ENCODE peak calls at places on chromosome 1, in five cellular contexts. K is HCT116, Q is GM12878, R is K562, E is SK-N-SH. A is an unnamed sample.

GRCh38 chr1:94237291-94238226 is at the start of gene ARHGAP29:
- DNase-seq in Q (no peak), K (peak; percentile 67), E (peak; percentile 96), R (peak; percentile 49), A (peak; percentile 74)

GRCh38 chr1:200866521-200866920 is 6.3 kb upstream of the GPR25 start:
- DNase-seq in K (no peak), E (no peak), R (no peak), Q (peak; percentile 98), A (no peak)

GRCh38 chr1:57378564-57378963 is 45.3 kb downstream of the DAB1 start:
- DNase-seq in K (no peak), Q (no peak), R (no peak), E (no peak), A (no peak)

GRCh38 chr1:227959325-227959860 is 11.7 kb upstream of the WNT9A start:
- DNase-seq in Q (no peak), K (no peak), R (no peak), E (no peak), A (no peak)

GRCh38 chr1:233172201-233172600 is 123.3 kb downstream of the PCNX2 start:
- DNase-seq in E (no peak), K (peak; percentile 31), R (peak; percentile 19), Q (no peak), A (peak; percentile 11)

GRCh38 chr1:76059461-76059860 is 15.1 kb upstream of the ST6GALNAC3 start:
- DNase-seq in K (no peak), R (no peak), Q (no peak), E (no peak), A (peak; percentile 35)

GRCh38 chr1:173204693-173205092 is 2.4 kb downstream of the TNFSF4 start:
- DNase-seq in Q (no peak), R (no peak), E (no peak), K (no peak), A (no peak)

GRCh38 chr1:50441183-50441582 is 17.9 kb upstream of the DMRTA2 start:
- DNase-seq in E (no peak), R (no peak), Q (no peak), K (no peak), A (no peak)

GRCh38 chr1:82604524-82604923 is 803.8 kb downstream of the ADGRL2 start:
- DNase-seq in Q (no peak), K (no peak), R (no peak), E (no peak), A (no peak)

GRCh38 chr1:247748041-247748440 is at the start of gene OR14A2:
- DNase-seq in E (no peak), K (no peak), Q (no peak), R (no peak), A (no peak)
- TF ChIP-seq ZBTB33 in E (no peak), K (no peak), Q (no peak), R (no peak), A (no peak)

GRCh38 chr1:3955196-3955772 is 55.2 kb upstream of the C1orf174 start:
- DNase-seq in Q (no peak), R (no peak), E (no peak), K (no peak), A (no peak)
- TF ChIP-seq ZBTB33 in Q (no peak), R (no peak), E (no peak), K (no peak), A (no peak)

DNA sequence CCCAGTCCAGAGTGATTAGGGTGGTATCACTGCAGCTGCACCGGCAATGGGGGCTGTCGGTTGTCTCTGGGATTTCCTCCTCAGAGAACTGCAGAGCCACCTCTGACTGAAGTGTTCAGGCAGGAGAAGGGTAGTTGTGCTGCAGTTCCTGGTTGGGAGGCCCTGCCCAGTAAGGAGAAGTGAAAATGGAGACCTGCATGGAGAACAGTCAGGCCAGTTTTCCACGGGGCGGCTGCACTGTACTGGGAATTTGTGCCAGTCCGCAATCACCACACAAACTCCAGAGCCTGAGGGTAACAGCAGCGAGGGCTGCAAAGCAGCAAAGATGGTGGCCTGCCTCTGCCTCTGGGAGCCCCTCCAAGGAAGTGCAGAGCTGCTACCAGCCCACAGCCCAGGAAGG is 58.1 kb upstream of the CCDC190 start:
- DNase-seq in Q (no peak), R (no peak), K (no peak), E (no peak), A (no peak)
- TF ChIP-seq ZBTB33 in Q (no peak), R (no peak), K (no peak), E (no peak), A (no peak)

GRCh38 chr1:62040450-62040849 is 154.2 kb upstream of the L1TD1 start:
- DNase-seq in E (no peak), K (no peak), R (no peak), Q (no peak), A (no peak)

GRCh38 chr1:62034790-62035189 is 159.9 kb upstream of the L1TD1 start:
- DNase-seq in K (no peak), R (no peak), Q (no peak), E (no peak), A (no peak)

GRCh38 chr1:62040973-62041372 is 153.7 kb upstream of the L1TD1 start:
- DNase-seq in E (no peak), Q (no peak), K (no peak), R (no peak), A (peak; percentile 82)

GRCh38 chr1:62037274-62037673 is 157.4 kb upstream of the L1TD1 start:
- DNase-seq in K (no peak), Q (no peak), E (no peak), R (no peak), A (no peak)

DNA sequence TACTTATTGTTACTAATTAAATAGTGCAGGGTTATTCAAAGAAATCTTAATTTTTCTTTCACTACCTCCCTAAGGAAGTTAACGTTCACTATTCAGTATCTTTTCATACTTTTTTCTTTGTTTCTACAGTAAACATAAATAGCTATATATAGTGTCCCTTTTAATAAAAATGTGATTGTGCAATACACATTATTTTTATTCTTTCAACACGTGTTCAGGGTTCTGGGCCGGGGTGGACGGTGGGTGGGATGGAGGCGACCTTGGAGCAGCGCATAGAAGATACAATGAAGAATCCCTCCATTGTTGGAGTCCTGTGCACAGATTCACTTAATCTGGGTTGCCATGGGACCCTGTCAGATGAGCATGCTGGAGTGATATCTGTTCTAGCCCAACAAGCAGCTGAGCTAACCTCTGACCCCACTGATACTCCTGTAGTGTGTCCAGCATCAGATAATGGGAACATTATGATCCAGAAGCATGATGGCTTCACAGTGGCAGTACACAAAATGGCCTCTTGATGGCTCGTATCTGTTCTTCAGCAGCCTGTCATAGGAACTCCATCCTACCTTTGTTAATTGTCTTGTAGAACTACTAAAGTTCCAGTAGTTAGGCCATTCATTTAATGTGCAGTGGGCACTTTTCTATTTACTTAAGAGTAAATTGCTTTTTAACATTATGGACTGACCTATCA is 155.9 kb upstream of the L1TD1 start:
- DNase-seq in K (no peak), Q (no peak), E (peak; percentile 29), R (peak; percentile 2), A (peak; percentile 20)
- TF ChIP-seq ZBTB33 in K (no peak), Q (no peak), E (no peak), R (no peak), A (no peak)

GRCh38 chr1:109773203-109773899 is 9.6 kb upstream of the EPS8L3 start:
- DNase-seq in E (peak; percentile 86), Q (peak; percentile 28), R (peak; percentile 90), K (peak; percentile 70), A (peak; percentile 78)
- TF ChIP-seq ZBTB33 in E (no peak), Q (no peak), R (peak; percentile 63), K (no peak), A (no peak)

GRCh38 chr1:183135336-183135735 is 50.7 kb upstream of the LAMC2 start:
- DNase-seq in Q (no peak), K (no peak), E (no peak), R (no peak), A (no peak)
- TF ChIP-seq ZBTB33 in Q (no peak), K (no peak), E (no peak), R (no peak), A (no peak)

DNA sequence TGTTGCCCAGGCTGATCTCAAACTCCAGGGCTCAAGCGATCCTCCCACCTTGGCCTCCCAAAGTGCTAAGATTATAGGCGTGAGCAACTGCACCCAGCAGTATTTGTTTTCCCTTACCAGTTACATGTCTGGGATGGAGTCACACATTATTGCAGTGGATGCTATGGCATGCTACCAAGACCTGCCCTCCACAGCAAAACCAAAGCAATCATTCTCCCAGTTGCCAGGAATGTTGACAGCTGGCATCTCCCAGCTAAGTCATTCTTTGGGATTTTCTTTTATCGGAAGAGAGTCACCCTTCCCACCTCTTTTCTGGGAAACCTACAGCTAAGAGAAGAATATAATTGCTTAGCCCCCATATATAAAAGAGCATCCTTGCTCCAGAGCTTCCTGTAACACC is 49.4 kb upstream of the RGS7 start:
- DNase-seq in R (no peak), K (no peak), E (no peak), Q (no peak), A (no peak)
- TF ChIP-seq ZBTB33 in R (no peak), K (no peak), E (no peak), Q (no peak), A (no peak)

GRCh38 chr1:112721966-112722524 is 6.9 kb upstream of the PPM1J start:
- DNase-seq in E (no peak), K (no peak), Q (no peak), R (no peak), A (no peak)
- TF ChIP-seq ZBTB33 in E (no peak), K (no peak), Q (no peak), R (no peak), A (no peak)

GRCh38 chr1:205842177-205842576 is 7.8 kb downstream of the PM20D1 start:
- DNase-seq in R (no peak), E (peak; percentile 53), Q (no peak), K (no peak), A (no peak)

GRCh38 chr1:205840524-205840923 is 9.4 kb downstream of the PM20D1 start:
- DNase-seq in E (no peak), K (no peak), Q (no peak), R (no peak), A (no peak)

GRCh38 chr1:205837380-205837970 is 12.5 kb downstream of the PM20D1 start:
- DNase-seq in K (no peak), E (no peak), Q (no peak), R (no peak), A (no peak)

DNA sequence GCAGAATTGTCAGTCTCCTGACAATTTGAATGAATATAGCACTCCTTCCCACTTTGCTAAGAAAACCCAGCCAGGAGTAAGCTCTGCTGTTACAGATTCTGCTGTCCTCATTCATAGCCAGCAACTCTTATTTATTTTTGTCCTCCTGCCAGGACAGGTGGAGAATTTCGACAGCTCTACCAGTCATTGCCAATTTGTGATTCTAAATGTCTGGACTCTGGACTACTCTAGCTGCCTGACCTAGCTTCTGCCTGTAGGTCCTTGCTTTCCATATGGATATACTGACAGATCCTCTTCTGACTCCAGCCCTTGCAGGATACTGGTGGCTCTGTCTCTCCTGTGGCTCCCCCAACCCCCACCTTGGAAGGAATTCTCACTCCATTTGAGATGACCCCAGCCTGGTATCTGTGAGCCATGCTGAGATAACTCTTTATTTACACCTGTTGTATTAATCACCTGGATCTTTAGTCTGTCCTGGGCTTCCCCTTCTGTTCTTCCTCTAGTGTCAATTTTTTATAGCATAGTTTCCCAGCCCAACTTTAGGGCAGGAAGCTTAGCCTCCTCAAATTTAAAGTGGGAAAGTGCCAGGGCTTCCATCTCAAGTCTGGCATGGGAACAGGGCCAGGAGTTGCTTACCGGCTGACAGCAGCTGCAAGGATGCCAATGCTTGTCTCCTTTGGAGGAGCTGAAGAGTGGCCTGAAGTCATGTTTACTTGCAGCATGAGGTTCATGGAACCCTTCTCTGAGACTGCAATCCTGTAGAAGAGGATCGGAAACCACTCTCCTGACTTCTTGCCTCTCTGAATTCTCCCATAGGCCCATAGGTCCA is 6.7 kb downstream of the PM20D1 start:
- DNase-seq in K (no peak), E (no peak), Q (no peak), R (no peak), A (no peak)
- TF ChIP-seq ZBTB33 in K (no peak), E (no peak), Q (no peak), R (no peak), A (no peak)

GRCh38 chr1:168320805-168321577 is 40.3 kb downstream of the TBX19 start:
- DNase-seq in E (no peak), K (peak; percentile 71), Q (no peak), R (peak; percentile 82), A (peak; percentile 23)
- TF ChIP-seq ZBTB33 in E (no peak), K (no peak), Q (no peak), R (no peak), A (no peak)

A was measured in HepG2.